ENCODE peak calls at places on chromosomes 16 and 17, in four cellular contexts. One of them, this sample, is unnamed.

GRCh38 chr16:14187517-14188338 is 116.6 kb downstream of the MRTFB start:
- DNase-seq in IMR-90: no peak
- DNase-seq in GM23248: no peak
- DNase-seq in colonic mucosa: no peak
- DNase-seq in this sample: no peak

GRCh38 chr17:4596636-4597380 is 12.5 kb downstream of the SMTNL2 start:
- DNase-seq in IMR-90: no peak
- DNase-seq in GM23248: no peak
- DNase-seq in colonic mucosa: no peak
- DNase-seq in this sample: peak; percentile 59

GRCh38 chr16:29148867-29149272 is 164.0 kb downstream of the LAT start:
- DNase-seq in IMR-90: no peak
- DNase-seq in GM23248: no peak
- DNase-seq in colonic mucosa: peak; percentile 46
- DNase-seq in this sample: peak; percentile 83

GRCh38 chr17:44097110-44097810 is 26.2 kb downstream of the HDAC5 start:
- DNase-seq in IMR-90: peak; percentile 81
- DNase-seq in GM23248: peak; percentile 81
- DNase-seq in colonic mucosa: no peak
- DNase-seq in this sample: no peak

GRCh38 chr16:85884808-85885463 is 14.0 kb upstream of the IRF8 start:
- DNase-seq in IMR-90: no peak
- DNase-seq in GM23248: no peak
- DNase-seq in colonic mucosa: no peak
- DNase-seq in this sample: no peak

GRCh38 chr17:31595666-31596381 is 204.3 kb downstream of the RAB11FIP4 start:
- DNase-seq in IMR-90: no peak
- DNase-seq in GM23248: peak; percentile 50
- DNase-seq in colonic mucosa: no peak
- DNase-seq in this sample: no peak

GRCh38 chr17:29331330-29331729 is 37.4 kb upstream of the NUFIP2 start:
- DNase-seq in IMR-90: no peak
- DNase-seq in GM23248: no peak
- DNase-seq in colonic mucosa: no peak
- DNase-seq in this sample: no peak

GRCh38 chr17:29178750-29179231 is 1.4 kb downstream of the MYO18A start:
- DNase-seq in IMR-90: no peak
- DNase-seq in GM23248: no peak
- DNase-seq in colonic mucosa: peak; percentile 56
- DNase-seq in this sample: no peak

GRCh38 chr17:10156579-10157488 is 41.6 kb downstream of the GAS7 start:
- DNase-seq in IMR-90: no peak
- DNase-seq in GM23248: peak; percentile 35
- DNase-seq in colonic mucosa: peak; percentile 50
- DNase-seq in this sample: no peak

GRCh38 chr17:83151442-83152220 is 72.2 kb downstream of the METRNL start:
- DNase-seq in IMR-90: peak; percentile 43
- DNase-seq in GM23248: peak; percentile 27
- DNase-seq in colonic mucosa: no peak
- DNase-seq in this sample: no peak

GRCh38 chr17:76500074-76500744 is 1.0 kb downstream of the RHBDF2 start:
- DNase-seq in IMR-90: no peak
- DNase-seq in GM23248: no peak
- DNase-seq in colonic mucosa: no peak
- DNase-seq in this sample: no peak

GRCh38 chr17:73705594-73705993 is 61.3 kb upstream of the SDK2 start:
- DNase-seq in IMR-90: peak; percentile 1
- DNase-seq in GM23248: peak; percentile 79
- DNase-seq in colonic mucosa: peak; percentile 37
- DNase-seq in this sample: no peak

GRCh38 chr16:83900611-83901010 is 1.7 kb downstream of the MLYCD start:
- DNase-seq in IMR-90: no peak
- DNase-seq in GM23248: no peak
- DNase-seq in colonic mucosa: no peak
- DNase-seq in this sample: no peak
- H3K4me1 ChIP-seq in IMR-90: peaks cover 5% of the 10 kb centered on the region
- H3K4me1 ChIP-seq in GM23248: peaks cover 24% of the 10 kb centered on the region
- H3K4me1 ChIP-seq in colonic mucosa: peaks cover 5% of the 10 kb centered on the region
- H3K4me1 ChIP-seq in this sample: peaks cover 11% of the 10 kb centered on the region

DNA sequence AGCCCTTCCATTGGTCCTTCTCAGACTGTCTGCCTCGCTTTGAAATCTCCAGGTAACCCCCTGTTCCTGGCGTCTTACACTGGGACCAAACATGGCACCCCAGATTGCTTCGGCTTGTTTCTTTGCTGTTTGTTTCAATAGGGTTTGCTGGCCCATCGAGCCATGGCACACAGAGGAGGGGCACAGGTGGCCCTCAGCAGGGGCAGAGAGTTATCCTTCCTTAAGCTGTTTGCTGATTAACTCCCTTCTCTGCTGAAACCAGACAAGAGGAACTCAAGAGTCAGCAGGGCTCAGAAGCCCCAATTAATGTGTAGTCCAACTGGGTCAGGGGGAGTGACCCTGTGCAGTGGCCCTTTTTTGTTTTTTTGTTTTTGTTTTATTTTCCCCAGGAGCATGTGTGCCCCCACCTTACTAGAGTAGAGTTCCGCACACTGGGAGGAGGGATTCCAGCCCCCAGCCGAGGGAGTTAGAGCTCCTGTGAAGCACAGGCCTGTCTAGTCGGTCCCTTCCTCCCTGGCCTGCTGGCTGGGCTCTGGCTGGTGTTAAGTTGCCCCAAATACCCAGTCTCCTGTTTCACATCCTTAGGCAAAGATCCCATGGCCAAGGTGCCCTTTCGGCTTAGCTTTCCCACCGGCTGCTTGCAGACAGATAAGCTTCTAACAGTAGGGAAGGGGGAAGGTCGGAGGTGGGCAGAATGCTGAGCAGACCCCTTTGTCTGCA is 39.3 kb downstream of the YPEL2 start:
- DNase-seq in IMR-90: no peak
- DNase-seq in GM23248: no peak
- DNase-seq in colonic mucosa: no peak
- DNase-seq in this sample: no peak
- H3K9ac ChIP-seq in IMR-90: no peak overlapping the region
- H3K9ac ChIP-seq in GM23248: peak overlapping the region; percentile 74
- H3K9ac ChIP-seq in colonic mucosa: peak overlapping the region; percentile 46
- H3K9ac ChIP-seq in this sample: peak overlapping the region; percentile 65

DNA sequence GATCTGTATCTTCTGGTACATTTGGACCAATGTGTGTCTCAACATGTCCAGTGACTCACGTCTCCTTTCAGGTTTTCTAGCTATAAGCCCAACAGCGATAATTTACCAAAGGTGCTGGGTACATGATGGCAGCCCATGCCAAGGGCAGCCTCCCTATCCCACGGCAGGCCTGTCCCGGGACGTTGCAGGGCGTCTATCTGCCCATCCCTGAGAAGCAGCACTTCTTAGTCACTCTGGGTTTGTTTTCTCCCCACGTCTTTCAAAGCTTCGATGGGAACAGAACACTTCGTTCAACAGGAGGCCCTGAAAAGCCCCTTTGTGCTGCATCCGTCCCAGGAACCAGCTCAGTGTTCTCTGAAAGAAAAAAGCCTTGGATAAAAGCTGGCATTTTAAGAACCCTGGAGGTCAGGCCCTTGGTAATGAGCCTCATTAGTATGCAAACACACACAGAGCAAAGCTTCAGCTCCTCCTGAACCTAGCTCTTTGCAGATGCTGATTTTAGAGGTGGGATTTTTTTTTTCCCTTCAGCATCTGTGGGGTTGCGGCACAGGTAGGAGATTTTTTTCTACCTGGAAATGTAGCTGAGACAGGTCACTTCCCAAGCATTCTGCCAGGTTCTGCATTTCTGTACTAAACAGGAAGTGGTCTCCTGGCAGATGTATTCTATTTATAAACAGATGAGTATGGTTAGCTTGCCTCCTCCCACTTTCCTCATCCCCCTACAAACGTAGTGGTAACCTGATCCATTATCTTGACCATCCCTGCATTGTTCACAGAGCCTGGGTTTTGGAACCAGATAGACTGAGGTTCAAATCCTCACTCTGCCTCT is 17.5 kb upstream of the MT4 start:
- DNase-seq in IMR-90: peak; percentile 85
- DNase-seq in GM23248: peak; percentile 46
- DNase-seq in colonic mucosa: no peak
- DNase-seq in this sample: no peak
- H3K4me3 ChIP-seq in IMR-90: no peak overlapping the region
- H3K4me3 ChIP-seq in GM23248: no peak overlapping the region
- H3K4me3 ChIP-seq in colonic mucosa: no peak overlapping the region
- H3K4me3 ChIP-seq in this sample: no peak overlapping the region

DNA sequence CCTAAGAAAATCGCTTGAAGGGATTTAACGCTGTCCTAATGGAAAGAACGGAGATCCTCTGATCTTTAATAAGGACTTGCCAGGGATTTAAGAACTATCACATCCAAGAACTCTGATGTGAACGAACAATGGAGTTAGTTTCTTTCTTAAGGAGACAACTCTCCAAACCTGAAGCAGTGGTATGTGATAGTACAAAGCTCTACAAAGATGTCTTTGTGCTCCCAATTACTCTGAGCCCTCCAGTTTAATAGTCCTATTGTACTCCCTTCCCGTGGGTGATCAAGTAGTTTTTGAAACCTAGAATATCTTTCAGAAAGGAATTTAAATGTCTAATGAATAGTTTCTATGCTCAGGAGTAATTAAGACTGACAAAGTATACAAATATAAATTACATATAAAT is 123.8 kb downstream of the FTO start:
- DNase-seq in IMR-90: no peak
- DNase-seq in GM23248: no peak
- DNase-seq in colonic mucosa: no peak
- DNase-seq in this sample: no peak
- H3K4me1 ChIP-seq in IMR-90: peaks cover 11% of the 10 kb centered on the region
- H3K4me1 ChIP-seq in GM23248: peaks cover 14% of the 10 kb centered on the region
- H3K4me1 ChIP-seq in colonic mucosa: no peaks in the 10 kb centered on the region
- H3K4me1 ChIP-seq in this sample: no peaks in the 10 kb centered on the region

GRCh38 chr17:81520021-81520894 is 7.7 kb upstream of the ACTG1 start:
- DNase-seq in IMR-90: no peak
- DNase-seq in GM23248: no peak
- DNase-seq in colonic mucosa: no peak
- DNase-seq in this sample: peak; percentile 82
- H3K9ac ChIP-seq in IMR-90: no peak overlapping the region
- H3K9ac ChIP-seq in GM23248: no peak overlapping the region
- H3K9ac ChIP-seq in colonic mucosa: peak overlapping the region; percentile 79
- H3K9ac ChIP-seq in this sample: no peak overlapping the region

GRCh38 chr17:15966183-15966878 is 21.4 kb downstream of the ADORA2B start:
- DNase-seq in IMR-90: peak; percentile 35
- DNase-seq in GM23248: no peak
- DNase-seq in colonic mucosa: peak; percentile 72
- DNase-seq in this sample: peak; percentile 46
- H3K4me3 ChIP-seq in IMR-90: no peak overlapping the region
- H3K4me3 ChIP-seq in GM23248: no peak overlapping the region
- H3K4me3 ChIP-seq in colonic mucosa: no peak overlapping the region
- H3K4me3 ChIP-seq in this sample: no peak overlapping the region

DNA sequence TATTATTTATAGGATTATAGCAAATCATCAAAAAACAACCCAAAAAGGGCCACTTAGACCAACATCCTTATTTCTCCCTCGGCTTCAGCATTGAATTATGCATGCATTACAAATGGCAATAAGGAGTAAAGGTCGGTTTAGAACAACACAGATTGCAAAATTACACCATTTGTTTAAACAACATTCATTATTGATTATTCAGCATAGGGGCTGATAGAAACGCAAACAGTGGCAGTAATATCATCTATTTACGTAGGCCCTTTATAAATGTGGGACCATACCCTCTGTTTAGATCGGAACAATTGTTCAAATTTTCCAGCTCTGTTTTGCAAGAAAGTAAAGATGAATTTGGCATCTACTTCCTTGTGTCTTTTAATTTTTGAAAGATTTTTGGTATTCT is 153.3 kb downstream of the WWOX start:
- DNase-seq in IMR-90: no peak
- DNase-seq in GM23248: no peak
- DNase-seq in colonic mucosa: no peak
- DNase-seq in this sample: no peak
- H3K4me1 ChIP-seq in IMR-90: no peaks in the 10 kb centered on the region
- H3K4me1 ChIP-seq in GM23248: no peaks in the 10 kb centered on the region
- H3K4me1 ChIP-seq in colonic mucosa: no peaks in the 10 kb centered on the region
- H3K4me1 ChIP-seq in this sample: peaks cover 2% of the 10 kb centered on the region

GRCh38 chr16:1775006-1775845 is 2.3 kb upstream of the MRPS34 start:
- DNase-seq in IMR-90: no peak
- DNase-seq in GM23248: no peak
- DNase-seq in colonic mucosa: no peak
- DNase-seq in this sample: no peak
- H3K9ac ChIP-seq in IMR-90: no peak overlapping the region
- H3K9ac ChIP-seq in GM23248: peak overlapping the region; percentile 86
- H3K9ac ChIP-seq in colonic mucosa: no peak overlapping the region
- H3K9ac ChIP-seq in this sample: no peak overlapping the region